ENCODE peak calls at places on chromosomes 1 and 21, in four cellular contexts. Q is NCI-H1417, M is left cardiac atrium, W is AG09309. G is an unnamed sample.

GRCh38 chr1:223102797-223103533 is 40.1 kb downstream of the TLR5 start:
- DNase-seq in Q (peak; percentile 71), M (no peak), W (no peak), G (no peak)

GRCh38 chr1:197195100-197195499 is 48.6 kb upstream of the ASPM start:
- DNase-seq in Q (no peak), M (no peak), W (no peak), G (no peak)

GRCh38 chr1:205512059-205513045 is 7.9 kb downstream of the CDK18 start:
- DNase-seq in Q (no peak), M (peak; percentile 50), W (no peak), G (no peak)

GRCh38 chr1:228144213-228145049 is 4.4 kb downstream of the GUK1 start:
- DNase-seq in Q (no peak), M (no peak), W (no peak), G (peak; percentile 65)

GRCh38 chr1:29426701-29427279 is 190.5 kb downstream of the PTPRU start:
- DNase-seq in Q (peak; percentile 45), M (peak; percentile 41), W (no peak), G (peak; percentile 40)

GRCh38 chr1:151867785-151868403 is 14.4 kb upstream of the THEM5 start:
- DNase-seq in Q (no peak), M (no peak), W (peak; percentile 57), G (no peak)

GRCh38 chr1:113684153-113684541 is 75.1 kb downstream of the PHTF1 start:
- DNase-seq in Q (no peak), M (peak; percentile 67), W (no peak), G (peak; percentile 92)

GRCh38 chr1:210949489-210949888 is 184.5 kb downstream of the KCNH1 start:
- DNase-seq in Q (no peak), M (no peak), W (no peak), G (no peak)

GRCh38 chr1:37865348-37866119 is 6.1 kb upstream of the MTF1 start:
- DNase-seq in Q (no peak), M (no peak), W (no peak), G (no peak)

GRCh38 chr1:184940226-184940625 is 34.1 kb downstream of the NIBAN1 start:
- DNase-seq in Q (no peak), M (no peak), W (no peak), G (no peak)

GRCh38 chr1:226309398-226310122 is 596 bp upstream of the LIN9 start:
- DNase-seq in Q (no peak), M (no peak), W (no peak), G (peak; percentile 72)

GRCh38 chr1:53083636-53084588 is 21.9 kb downstream of the PODN start:
- DNase-seq in Q (no peak), M (no peak), W (no peak), G (no peak)

GRCh38 chr1:96116707-96117106 is 604.9 kb upstream of the PTBP2 start:
- DNase-seq in Q (peak; percentile 61), M (no peak), W (no peak), G (no peak)

GRCh38 chr1:48697066-48697707 is 79.5 kb downstream of the BEND5 start:
- DNase-seq in Q (peak; percentile 59), M (peak; percentile 44), W (no peak), G (no peak)

GRCh38 chr21:41008971-41009370 is 159.0 kb upstream of the BACE2 start:
- DNase-seq in Q (no peak), M (no peak), W (no peak), G (no peak)

GRCh38 chr1:111561328-111561727 is 57.9 kb upstream of the ADORA3 start:
- DNase-seq in Q (no peak), M (no peak), W (no peak), G (no peak)

GRCh38 chr1:10473145-10473765 is 926 bp upstream of the DFFA start:
- DNase-seq in Q (no peak), M (no peak), W (no peak), G (no peak)

GRCh38 chr1:235168375-235168774 is 7.3 kb upstream of the RBM34 start:
- DNase-seq in Q (no peak), M (no peak), W (no peak), G (no peak)

GRCh38 chr1:31699341-31699891 is 4.4 kb downstream of the COL16A1 start:
- DNase-seq in Q (no peak), M (no peak), W (no peak), G (no peak)

GRCh38 chr21:32917392-32918135 is 108.2 kb upstream of the OLIG2 start:
- DNase-seq in Q (no peak), M (peak; percentile 27), W (no peak), G (no peak)

GRCh38 chr1:193368302-193368701 is 181.9 kb upstream of the B3GALT2 start:
- DNase-seq in Q (no peak), M (no peak), W (no peak), G (no peak)

GRCh38 chr1:237416924-237417655 is 375.1 kb downstream of the RYR2 start:
- DNase-seq in Q (no peak), M (no peak), W (no peak), G (no peak)

GRCh38 chr21:33762798-33763572 is 120.7 kb downstream of the ITSN1 start:
- DNase-seq in Q (no peak), M (no peak), W (peak; percentile 18), G (no peak)

GRCh38 chr1:63487336-63488065 is 35.5 kb downstream of the ITGB3BP start:
- DNase-seq in Q (peak; percentile 2), M (no peak), W (no peak), G (no peak)

GRCh38 chr21:46080171-46081021 is 17.5 kb upstream of the COL6A2 start:
- DNase-seq in Q (no peak), M (peak; percentile 70), W (no peak), G (peak; percentile 84)